ENCODE peak calls at places on chromosome 13, in ten cellular contexts. One of them, this sample, is unnamed.

GRCh38 chr13:99276706-99277105 is 18.5 kb upstream of the GPR18 start:
- DNase-seq in DND-41: no peak
- DNase-seq in fibroblast of lung: no peak
- DNase-seq in ascending aorta: no peak
- DNase-seq in BE2C: no peak
- DNase-seq in tibial nerve: no peak
- DNase-seq in cardiac fibroblast: no peak
- DNase-seq in neural progenitor cell: no peak
- DNase-seq in pancreas: no peak
- DNase-seq in HCT116: no peak
- DNase-seq in this sample: no peak

GRCh38 chr13:108980237-108980636 is 350.8 kb downstream of the MYO16 start:
- DNase-seq in ascending aorta: no peak
- DNase-seq in BE2C: no peak
- DNase-seq in fibroblast of lung: peak; percentile 37
- DNase-seq in tibial nerve: no peak
- DNase-seq in HCT116: no peak
- DNase-seq in pancreas: no peak
- DNase-seq in cardiac fibroblast: no peak
- DNase-seq in DND-41: no peak
- DNase-seq in neural progenitor cell: no peak
- DNase-seq in this sample: no peak

GRCh38 chr13:113917523-113918371 is 53.9 kb upstream of the GAS6 start:
- DNase-seq in DND-41: no peak
- DNase-seq in ascending aorta: no peak
- DNase-seq in cardiac fibroblast: no peak
- DNase-seq in BE2C: no peak
- DNase-seq in fibroblast of lung: no peak
- DNase-seq in tibial nerve: no peak
- DNase-seq in HCT116: no peak
- DNase-seq in pancreas: no peak
- DNase-seq in neural progenitor cell: no peak
- DNase-seq in this sample: no peak

GRCh38 chr13:23921451-23921888 is 24.2 kb upstream of the C1QTNF9B start:
- DNase-seq in tibial nerve: peak; percentile 27
- DNase-seq in DND-41: no peak
- DNase-seq in cardiac fibroblast: peak; percentile 69
- DNase-seq in ascending aorta: no peak
- DNase-seq in fibroblast of lung: peak; percentile 66
- DNase-seq in HCT116: peak; percentile 23
- DNase-seq in BE2C: no peak
- DNase-seq in pancreas: no peak
- DNase-seq in neural progenitor cell: peak; percentile 58
- DNase-seq in this sample: no peak

GRCh38 chr13:107192289-107192688 is 624.4 kb upstream of the ARGLU1 start:
- DNase-seq in cardiac fibroblast: no peak
- DNase-seq in DND-41: no peak
- DNase-seq in tibial nerve: no peak
- DNase-seq in pancreas: no peak
- DNase-seq in BE2C: no peak
- DNase-seq in HCT116: no peak
- DNase-seq in fibroblast of lung: no peak
- DNase-seq in ascending aorta: no peak
- DNase-seq in neural progenitor cell: peak; percentile 6
- DNase-seq in this sample: no peak

GRCh38 chr13:110782185-110782584 is 68.7 kb downstream of the ING1 start:
- DNase-seq in DND-41: no peak
- DNase-seq in tibial nerve: no peak
- DNase-seq in fibroblast of lung: no peak
- DNase-seq in BE2C: no peak
- DNase-seq in cardiac fibroblast: no peak
- DNase-seq in pancreas: no peak
- DNase-seq in HCT116: no peak
- DNase-seq in neural progenitor cell: no peak
- DNase-seq in ascending aorta: no peak
- DNase-seq in this sample: no peak

GRCh38 chr13:33284016-33284415 is 1.5 kb downstream of the STARD13 start:
- DNase-seq in pancreas: no peak
- DNase-seq in ascending aorta: no peak
- DNase-seq in fibroblast of lung: no peak
- DNase-seq in DND-41: no peak
- DNase-seq in HCT116: no peak
- DNase-seq in cardiac fibroblast: peak; percentile 69
- DNase-seq in BE2C: no peak
- DNase-seq in neural progenitor cell: no peak
- DNase-seq in tibial nerve: no peak
- DNase-seq in this sample: no peak

GRCh38 chr13:49066856-49067255 is 91.1 kb downstream of the FNDC3A start:
- DNase-seq in pancreas: no peak
- DNase-seq in neural progenitor cell: no peak
- DNase-seq in fibroblast of lung: no peak
- DNase-seq in ascending aorta: no peak
- DNase-seq in DND-41: no peak
- DNase-seq in cardiac fibroblast: no peak
- DNase-seq in HCT116: no peak
- DNase-seq in tibial nerve: no peak
- DNase-seq in BE2C: no peak
- DNase-seq in this sample: no peak

GRCh38 chr13:103772576-103772975 is 706.4 kb upstream of the SLC10A2 start:
- DNase-seq in BE2C: no peak
- DNase-seq in pancreas: no peak
- DNase-seq in DND-41: no peak
- DNase-seq in neural progenitor cell: no peak
- DNase-seq in ascending aorta: no peak
- DNase-seq in tibial nerve: no peak
- DNase-seq in fibroblast of lung: no peak
- DNase-seq in cardiac fibroblast: no peak
- DNase-seq in HCT116: no peak
- DNase-seq in this sample: no peak
- TF ChIP-seq CTCF in BE2C: peak; percentile 46
- TF ChIP-seq CTCF in pancreas: no peak
- TF ChIP-seq CTCF in DND-41: peak; percentile 40
- TF ChIP-seq CTCF in neural progenitor cell: peak; percentile 38
- TF ChIP-seq CTCF in ascending aorta: no peak
- TF ChIP-seq CTCF in tibial nerve: no peak
- TF ChIP-seq CTCF in fibroblast of lung: no peak
- TF ChIP-seq CTCF in cardiac fibroblast: no peak
- TF ChIP-seq CTCF in HCT116: no peak
- TF ChIP-seq CTCF in this sample: no peak

GRCh38 chr13:44171861-44172260 is 201.8 kb upstream of the SERP2 start:
- DNase-seq in ascending aorta: no peak
- DNase-seq in DND-41: no peak
- DNase-seq in BE2C: no peak
- DNase-seq in tibial nerve: no peak
- DNase-seq in HCT116: no peak
- DNase-seq in pancreas: no peak
- DNase-seq in cardiac fibroblast: no peak
- DNase-seq in fibroblast of lung: no peak
- DNase-seq in neural progenitor cell: no peak
- DNase-seq in this sample: no peak

GRCh38 chr13:44180876-44181536 is 192.6 kb upstream of the SERP2 start:
- DNase-seq in neural progenitor cell: no peak
- DNase-seq in DND-41: no peak
- DNase-seq in tibial nerve: no peak
- DNase-seq in HCT116: no peak
- DNase-seq in cardiac fibroblast: no peak
- DNase-seq in BE2C: no peak
- DNase-seq in pancreas: no peak
- DNase-seq in ascending aorta: no peak
- DNase-seq in fibroblast of lung: no peak
- DNase-seq in this sample: no peak

GRCh38 chr13:44174769-44175425 is 198.7 kb upstream of the SERP2 start:
- DNase-seq in cardiac fibroblast: peak; percentile 84
- DNase-seq in tibial nerve: peak; percentile 3
- DNase-seq in fibroblast of lung: peak; percentile 46
- DNase-seq in pancreas: no peak
- DNase-seq in ascending aorta: no peak
- DNase-seq in neural progenitor cell: no peak
- DNase-seq in DND-41: no peak
- DNase-seq in BE2C: no peak
- DNase-seq in HCT116: no peak
- DNase-seq in this sample: no peak

GRCh38 chr13:44172411-44172810 is 201.2 kb upstream of the SERP2 start:
- DNase-seq in neural progenitor cell: no peak
- DNase-seq in tibial nerve: no peak
- DNase-seq in HCT116: no peak
- DNase-seq in pancreas: no peak
- DNase-seq in fibroblast of lung: no peak
- DNase-seq in ascending aorta: no peak
- DNase-seq in cardiac fibroblast: no peak
- DNase-seq in DND-41: no peak
- DNase-seq in BE2C: no peak
- DNase-seq in this sample: no peak

GRCh38 chr13:44176173-44176572 is 197.5 kb upstream of the SERP2 start:
- DNase-seq in BE2C: no peak
- DNase-seq in HCT116: no peak
- DNase-seq in fibroblast of lung: no peak
- DNase-seq in ascending aorta: no peak
- DNase-seq in neural progenitor cell: no peak
- DNase-seq in pancreas: no peak
- DNase-seq in tibial nerve: no peak
- DNase-seq in DND-41: no peak
- DNase-seq in cardiac fibroblast: no peak
- DNase-seq in this sample: no peak
- H3K4me3 ChIP-seq in BE2C: no peak overlapping the region
- H3K4me3 ChIP-seq in HCT116: no peak overlapping the region
- H3K4me3 ChIP-seq in fibroblast of lung: no peak overlapping the region
- H3K4me3 ChIP-seq in ascending aorta: no peak overlapping the region
- H3K4me3 ChIP-seq in neural progenitor cell: no peak overlapping the region
- H3K4me3 ChIP-seq in pancreas: no peak overlapping the region
- H3K4me3 ChIP-seq in tibial nerve: no peak overlapping the region
- H3K4me3 ChIP-seq in DND-41: no peak overlapping the region
- H3K4me3 ChIP-seq in cardiac fibroblast: no peak overlapping the region
- H3K4me3 ChIP-seq in this sample: no peak overlapping the region

DNA sequence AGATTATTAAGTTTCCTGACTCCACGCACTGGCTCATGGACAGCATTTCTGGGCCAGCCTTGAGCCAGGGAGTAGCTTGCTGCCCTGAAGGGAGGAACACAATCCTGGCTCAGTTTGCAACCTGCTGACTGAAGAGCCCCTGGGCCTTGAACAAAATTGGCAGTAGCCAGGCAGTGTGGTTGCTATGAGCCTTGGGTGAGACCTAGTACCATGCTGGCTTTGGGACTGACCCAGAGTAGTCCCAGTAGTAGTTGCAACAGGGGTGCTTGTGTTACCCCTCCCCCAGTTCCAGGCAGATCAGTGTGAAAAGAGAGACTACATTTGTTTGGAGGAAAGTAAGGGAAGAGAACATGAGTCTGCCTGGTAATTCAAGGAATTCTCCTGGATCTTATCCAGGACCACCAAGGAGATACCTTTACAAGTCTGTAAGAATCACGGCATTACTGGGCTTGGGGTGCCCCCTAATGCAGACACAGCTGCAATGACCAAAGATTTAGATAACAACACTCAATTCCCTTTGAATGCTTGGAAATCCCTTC is 22.0 kb downstream of the ITGBL1 start:
- DNase-seq in neural progenitor cell: peak; percentile 80
- DNase-seq in pancreas: no peak
- DNase-seq in tibial nerve: peak; percentile 42
- DNase-seq in HCT116: no peak
- DNase-seq in BE2C: no peak
- DNase-seq in fibroblast of lung: peak; percentile 91
- DNase-seq in ascending aorta: no peak
- DNase-seq in DND-41: no peak
- DNase-seq in cardiac fibroblast: peak; percentile 90
- DNase-seq in this sample: no peak
- TF ChIP-seq CTCF in neural progenitor cell: peak; percentile 79
- TF ChIP-seq CTCF in pancreas: no peak
- TF ChIP-seq CTCF in tibial nerve: no peak
- TF ChIP-seq CTCF in HCT116: no peak
- TF ChIP-seq CTCF in BE2C: peak; percentile 26
- TF ChIP-seq CTCF in fibroblast of lung: peak; percentile 75
- TF ChIP-seq CTCF in ascending aorta: no peak
- TF ChIP-seq CTCF in DND-41: peak; percentile 36
- TF ChIP-seq CTCF in cardiac fibroblast: peak; percentile 50
- TF ChIP-seq CTCF in this sample: peak; percentile 15

GRCh38 chr13:75480691-75481175 is 1.2 kb downstream of the TBC1D4 start:
- DNase-seq in neural progenitor cell: peak; percentile 65
- DNase-seq in DND-41: no peak
- DNase-seq in fibroblast of lung: peak; percentile 63
- DNase-seq in BE2C: peak; percentile 68
- DNase-seq in HCT116: peak; percentile 63
- DNase-seq in pancreas: peak; percentile 72
- DNase-seq in tibial nerve: peak; percentile 42
- DNase-seq in cardiac fibroblast: peak; percentile 58
- DNase-seq in ascending aorta: no peak
- DNase-seq in this sample: peak; percentile 74

GRCh38 chr13:75481176-75482069 is 546 bp downstream of the TBC1D4 start:
- DNase-seq in fibroblast of lung: peak; percentile 28
- DNase-seq in neural progenitor cell: peak; percentile 65
- DNase-seq in cardiac fibroblast: no peak
- DNase-seq in DND-41: no peak
- DNase-seq in HCT116: no peak
- DNase-seq in pancreas: peak; percentile 13
- DNase-seq in BE2C: peak; percentile 66
- DNase-seq in ascending aorta: no peak
- DNase-seq in tibial nerve: peak; percentile 11
- DNase-seq in this sample: no peak

GRCh38 chr13:75479102-75479501 is 2.9 kb downstream of the TBC1D4 start:
- DNase-seq in ascending aorta: no peak
- DNase-seq in DND-41: no peak
- DNase-seq in BE2C: no peak
- DNase-seq in cardiac fibroblast: no peak
- DNase-seq in fibroblast of lung: no peak
- DNase-seq in tibial nerve: no peak
- DNase-seq in pancreas: no peak
- DNase-seq in neural progenitor cell: no peak
- DNase-seq in HCT116: no peak
- DNase-seq in this sample: no peak

GRCh38 chr13:75482820-75483079 is 781 bp upstream of the TBC1D4 start:
- DNase-seq in BE2C: no peak
- DNase-seq in HCT116: no peak
- DNase-seq in DND-41: no peak
- DNase-seq in neural progenitor cell: no peak
- DNase-seq in cardiac fibroblast: no peak
- DNase-seq in fibroblast of lung: no peak
- DNase-seq in pancreas: no peak
- DNase-seq in tibial nerve: no peak
- DNase-seq in ascending aorta: no peak
- DNase-seq in this sample: no peak

DNA sequence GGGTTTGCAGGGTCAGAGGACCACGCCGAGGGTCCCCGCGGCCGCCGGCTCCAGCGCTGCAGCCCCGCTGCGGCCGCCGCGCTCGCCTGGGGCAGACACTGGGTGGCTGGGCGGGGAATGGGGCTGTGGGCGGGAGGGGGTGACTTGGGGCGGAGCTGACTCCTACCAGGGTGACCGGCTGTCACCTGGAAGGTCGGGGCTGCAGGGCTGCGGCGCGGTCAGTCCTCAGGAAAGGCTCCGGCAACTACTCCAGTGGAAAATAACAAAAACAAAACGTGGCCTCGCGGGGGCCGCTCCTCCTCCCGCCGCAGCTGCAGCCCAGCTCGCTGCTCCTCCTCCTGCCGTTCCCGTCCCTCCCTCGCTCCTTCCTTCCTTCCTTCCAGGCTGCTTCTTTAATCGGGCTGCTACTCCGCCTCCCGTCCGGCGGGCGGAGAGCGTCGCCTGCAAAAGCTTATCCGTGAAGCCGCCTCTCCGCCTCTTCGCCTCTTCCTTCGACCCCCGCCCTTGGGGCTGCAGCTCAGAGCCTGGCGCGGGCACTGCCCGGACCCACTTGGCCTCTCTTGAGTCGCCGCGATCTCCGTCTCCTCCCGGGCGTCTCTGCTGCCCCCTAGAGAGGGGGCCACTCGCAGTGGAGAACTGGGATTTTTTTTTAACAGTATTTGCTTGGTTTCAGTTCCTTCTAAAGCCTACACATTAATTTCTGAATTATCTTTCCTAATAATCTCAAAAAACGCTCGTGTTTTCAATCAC is at the start of gene TBC1D4:
- DNase-seq in neural progenitor cell: peak; percentile 97
- DNase-seq in tibial nerve: peak; percentile 69
- DNase-seq in DND-41: peak; percentile 72
- DNase-seq in fibroblast of lung: peak; percentile 93
- DNase-seq in cardiac fibroblast: peak; percentile 96
- DNase-seq in pancreas: peak; percentile 81
- DNase-seq in ascending aorta: peak; percentile 28
- DNase-seq in BE2C: peak; percentile 95
- DNase-seq in HCT116: peak; percentile 76
- DNase-seq in this sample: peak; percentile 68
- H3K4me3 ChIP-seq in neural progenitor cell: peak within 1 kb of the TSS; percentile 72
- H3K4me3 ChIP-seq in tibial nerve: peak within 1 kb of the TSS; percentile 86
- H3K4me3 ChIP-seq in DND-41: peak within 1 kb of the TSS; percentile 66
- H3K4me3 ChIP-seq in fibroblast of lung: peak within 1 kb of the TSS; percentile 80
- H3K4me3 ChIP-seq in cardiac fibroblast: peak within 1 kb of the TSS; percentile 77
- H3K4me3 ChIP-seq in pancreas: peak within 1 kb of the TSS; percentile 85
- H3K4me3 ChIP-seq in ascending aorta: peak within 1 kb of the TSS; percentile 95
- H3K4me3 ChIP-seq in BE2C: peak within 1 kb of the TSS; percentile 90
- H3K4me3 ChIP-seq in HCT116: peak within 1 kb of the TSS; percentile 72
- H3K4me3 ChIP-seq in this sample: peak within 1 kb of the TSS; percentile 73